ENCODE peak calls at places on chromosomes 16 and 17, in ten cellular contexts. I is skeletal muscle cell; Y is fibroblast of gingiva; C is substantia nigra; B is stimulated activated CD4-positive, alpha-beta T cell treated with anti-CD3 and anti-CD28 coated beads, Interleukin-15, amount 100 ng/mL, for 1 hour; Z is activated gamma-delta T cell treated with Interleukin-2 at 50 U/mL for 16 hours; X is NCI-H1105; D is GDM1; A is HEK293T; K is NCI-H526 treated with DMSO at 0.1 percent for 48 hours. O is an unnamed sample.
A peak's percentile ranks its signal among the peaks of the same experiment; 100 is the strongest.

GRCh38 chr17:8621585-8621984 is 8.9 kb downstream of the MYH10 start:
- DNase-seq in I (no peak), Y (no peak), C (no peak), B (no peak), Z (no peak), X (no peak), D (no peak), A (no peak), K (no peak), O (no peak)

GRCh38 chr16:75854117-75854516 is 127.8 kb upstream of the CPHXL start:
- DNase-seq in I (no peak), Y (no peak), C (no peak), B (no peak), Z (no peak), X (no peak), D (no peak), A (no peak), K (peak; percentile 33), O (no peak)

GRCh38 chr17:27651411-27652345 is 20.7 kb downstream of the LGALS9 start:
- DNase-seq in I (no peak), Y (no peak), C (peak; percentile 18), B (peak; percentile 61), Z (peak; percentile 60), X (no peak), D (peak; percentile 10), A (no peak), K (peak; percentile 12), O (no peak)

GRCh38 chr16:75377971-75378386 is 55.3 kb downstream of the CFDP1 start:
- DNase-seq in I (peak; percentile 94), Y (peak; percentile 98), C (no peak), B (no peak), Z (no peak), X (no peak), D (no peak), A (no peak), K (no peak), O (no peak)

GRCh38 chr16:732332-732731 is 5.4 kb downstream of the HAGHL start:
- DNase-seq in I (no peak), Y (no peak), C (no peak), B (no peak), Z (no peak), X (no peak), D (no peak), A (no peak), K (no peak), O (no peak)

GRCh38 chr17:49859991-49860953 is 12.4 kb upstream of the TAC4 start:
- DNase-seq in I (no peak), Y (no peak), C (no peak), B (no peak), Z (no peak), X (no peak), D (no peak), A (no peak), K (no peak), O (no peak)

GRCh38 chr17:9234404-9234945 is 213.2 kb downstream of the NTN1 start:
- DNase-seq in I (no peak), Y (no peak), C (no peak), B (no peak), Z (no peak), X (no peak), D (no peak), A (no peak), K (no peak), O (no peak)

GRCh38 chr16:88329726-88330700 is 52.7 kb upstream of the ZNF469 start:
- DNase-seq in I (no peak), Y (peak; percentile 91), C (no peak), B (no peak), Z (no peak), X (no peak), D (no peak), A (no peak), K (no peak), O (no peak)

GRCh38 chr17:17810374-17811248 is 26.2 kb downstream of the SREBF1 start:
- DNase-seq in I (no peak), Y (peak; percentile 45), C (no peak), B (no peak), Z (no peak), X (no peak), D (no peak), A (peak; percentile 21), K (peak; percentile 30), O (no peak)

GRCh38 chr16:27256861-27257260 is 11.7 kb downstream of the NSMCE1 start:
- DNase-seq in I (no peak), Y (no peak), C (no peak), B (no peak), Z (no peak), X (no peak), D (no peak), A (no peak), K (no peak), O (no peak)

O was measured in GM19239.